ENCODE peak calls at places on chromosome 7, in five cellular contexts. One of them, this sample, is unnamed.

GRCh38 chr7:134347567-134347966 is 30.8 kb upstream of the SLC35B4 start:
- DNase-seq in CD4-positive, alpha-beta memory T cell: no peak
- DNase-seq in A549: no peak
- DNase-seq in mammary epithelial cell: no peak
- DNase-seq in gastrocnemius medialis: no peak
- DNase-seq in this sample: no peak

GRCh38 chr7:94642838-94643653 is 12.9 kb downstream of the SGCE start:
- DNase-seq in CD4-positive, alpha-beta memory T cell: no peak
- DNase-seq in A549: no peak
- DNase-seq in mammary epithelial cell: peak; percentile 32
- DNase-seq in gastrocnemius medialis: no peak
- DNase-seq in this sample: no peak

GRCh38 chr7:110534241-110534931 is 556.5 kb upstream of the LRRN3 start:
- DNase-seq in CD4-positive, alpha-beta memory T cell: no peak
- DNase-seq in A549: peak; percentile 29
- DNase-seq in mammary epithelial cell: peak; percentile 92
- DNase-seq in gastrocnemius medialis: no peak
- DNase-seq in this sample: no peak

GRCh38 chr7:27174077-27175004 is at the start of gene HOXA10:
- DNase-seq in CD4-positive, alpha-beta memory T cell: no peak
- DNase-seq in A549: no peak
- DNase-seq in mammary epithelial cell: no peak
- DNase-seq in gastrocnemius medialis: peak; percentile 48
- DNase-seq in this sample: no peak

GRCh38 chr7:77867208-77867915 is 68.8 kb downstream of the PHTF2 start:
- DNase-seq in CD4-positive, alpha-beta memory T cell: no peak
- DNase-seq in A549: peak; percentile 13
- DNase-seq in mammary epithelial cell: no peak
- DNase-seq in gastrocnemius medialis: no peak
- DNase-seq in this sample: no peak

GRCh38 chr7:23615331-23615730 is 18.1 kb downstream of the CCDC126 start:
- DNase-seq in CD4-positive, alpha-beta memory T cell: no peak
- DNase-seq in A549: no peak
- DNase-seq in mammary epithelial cell: no peak
- DNase-seq in gastrocnemius medialis: no peak
- DNase-seq in this sample: no peak

GRCh38 chr7:104972510-104972909 is 41.5 kb upstream of the KMT2E start:
- DNase-seq in CD4-positive, alpha-beta memory T cell: no peak
- DNase-seq in A549: no peak
- DNase-seq in mammary epithelial cell: no peak
- DNase-seq in gastrocnemius medialis: no peak
- DNase-seq in this sample: no peak

GRCh38 chr7:31372538-31372937 is 32.0 kb upstream of the NEUROD6 start:
- DNase-seq in CD4-positive, alpha-beta memory T cell: no peak
- DNase-seq in A549: no peak
- DNase-seq in mammary epithelial cell: no peak
- DNase-seq in gastrocnemius medialis: no peak
- DNase-seq in this sample: no peak

GRCh38 chr7:151014950-151015349 is 9.3 kb downstream of the ATG9B start:
- DNase-seq in CD4-positive, alpha-beta memory T cell: peak; percentile 56
- DNase-seq in A549: no peak
- DNase-seq in mammary epithelial cell: no peak
- DNase-seq in gastrocnemius medialis: peak; percentile 57
- DNase-seq in this sample: no peak
- H3K4me1 ChIP-seq in CD4-positive, alpha-beta memory T cell: peaks cover 90% of the 10 kb centered on the region
- H3K4me1 ChIP-seq in A549: peaks cover 24% of the 10 kb centered on the region
- H3K4me1 ChIP-seq in mammary epithelial cell: peaks cover 29% of the 10 kb centered on the region
- H3K4me1 ChIP-seq in gastrocnemius medialis: peaks cover 23% of the 10 kb centered on the region
- H3K4me1 ChIP-seq in this sample: peaks cover 15% of the 10 kb centered on the region

GRCh38 chr7:22566592-22566991 is 66.6 kb upstream of the STEAP1B start:
- DNase-seq in CD4-positive, alpha-beta memory T cell: no peak
- DNase-seq in A549: no peak
- DNase-seq in mammary epithelial cell: no peak
- DNase-seq in gastrocnemius medialis: no peak
- DNase-seq in this sample: no peak
- H3K4me1 ChIP-seq in CD4-positive, alpha-beta memory T cell: peaks cover 44% of the 10 kb centered on the region
- H3K4me1 ChIP-seq in A549: peaks cover 39% of the 10 kb centered on the region
- H3K4me1 ChIP-seq in mammary epithelial cell: peaks cover 52% of the 10 kb centered on the region
- H3K4me1 ChIP-seq in gastrocnemius medialis: peaks cover 20% of the 10 kb centered on the region
- H3K4me1 ChIP-seq in this sample: peaks cover 44% of the 10 kb centered on the region

GRCh38 chr7:155743197-155743596 is 69.1 kb downstream of the SHH start:
- DNase-seq in CD4-positive, alpha-beta memory T cell: no peak
- DNase-seq in A549: no peak
- DNase-seq in mammary epithelial cell: no peak
- DNase-seq in gastrocnemius medialis: no peak
- DNase-seq in this sample: no peak
- H3K4me1 ChIP-seq in CD4-positive, alpha-beta memory T cell: peaks cover 9% of the 10 kb centered on the region
- H3K4me1 ChIP-seq in A549: peaks cover 9% of the 10 kb centered on the region
- H3K4me1 ChIP-seq in mammary epithelial cell: no peaks in the 10 kb centered on the region
- H3K4me1 ChIP-seq in gastrocnemius medialis: peaks cover 7% of the 10 kb centered on the region
- H3K4me1 ChIP-seq in this sample: no peaks in the 10 kb centered on the region

GRCh38 chr7:150371996-150372270 is 3.3 kb downstream of the REPIN1 start:
- DNase-seq in CD4-positive, alpha-beta memory T cell: no peak
- DNase-seq in A549: no peak
- DNase-seq in mammary epithelial cell: no peak
- DNase-seq in gastrocnemius medialis: no peak
- DNase-seq in this sample: peak; percentile 58
- H3K4me1 ChIP-seq in CD4-positive, alpha-beta memory T cell: peaks cover 34% of the 10 kb centered on the region
- H3K4me1 ChIP-seq in A549: peaks cover 31% of the 10 kb centered on the region
- H3K4me1 ChIP-seq in mammary epithelial cell: peaks cover 10% of the 10 kb centered on the region
- H3K4me1 ChIP-seq in gastrocnemius medialis: peaks cover 37% of the 10 kb centered on the region
- H3K4me1 ChIP-seq in this sample: peaks cover 8% of the 10 kb centered on the region

GRCh38 chr7:131103997-131104396 is 223.7 kb upstream of the MKLN1 start:
- DNase-seq in CD4-positive, alpha-beta memory T cell: no peak
- DNase-seq in A549: no peak
- DNase-seq in mammary epithelial cell: peak; percentile 68
- DNase-seq in gastrocnemius medialis: no peak
- DNase-seq in this sample: no peak
- H3K4me1 ChIP-seq in CD4-positive, alpha-beta memory T cell: peaks cover 69% of the 10 kb centered on the region
- H3K4me1 ChIP-seq in A549: peaks cover 48% of the 10 kb centered on the region
- H3K4me1 ChIP-seq in mammary epithelial cell: peaks cover 35% of the 10 kb centered on the region
- H3K4me1 ChIP-seq in gastrocnemius medialis: peaks cover 54% of the 10 kb centered on the region
- H3K4me1 ChIP-seq in this sample: no peaks in the 10 kb centered on the region

This sample was measured in ascending aorta.